ENCODE peak calls at places on chromosome 6, in four cellular contexts. B, G, S and M are unnamed samples. For H3K4me1, the result is how much of the 10 kb centered on the place peaks cover.

GRCh38 chr6:168308390-168309144 is 11.0 kb downstream of the DACT2 start:
- DNase-seq in G (no peak), B (no peak), S (no peak), M (no peak)

GRCh38 chr6:116409756-116410155 is 39.0 kb downstream of the DSE start:
- DNase-seq in B (no peak), S (no peak), G (no peak), M (no peak)

GRCh38 chr6:95249661-95250060 is 327.7 kb upstream of the MANEA start:
- DNase-seq in G (no peak), B (no peak), S (no peak), M (no peak)

GRCh38 chr6:2120912-2121311 is 124.5 kb downstream of the GMDS start:
- DNase-seq in B (no peak), S (no peak), G (no peak), M (no peak)

GRCh38 chr6:20340459-20340858 is 61.2 kb upstream of the E2F3 start:
- DNase-seq in S (no peak), G (no peak), B (no peak), M (no peak)

GRCh38 chr6:158164564-158164963 is 3.5 kb downstream of the SERAC1 start:
- DNase-seq in G (no peak), S (no peak), B (no peak), M (no peak)

GRCh38 chr6:41524634-41525011 is 21.6 kb upstream of the FOXP4 start:
- DNase-seq in S (peak), B (no peak), G (no peak), M (no peak)

GRCh38 chr6:124517339-124517738 is 444.9 kb upstream of the RNF217 start:
- DNase-seq in S (no peak), G (no peak), B (no peak), M (no peak)

GRCh38 chr6:9789201-9789600 is 625.7 kb downstream of the TFAP2A start:
- DNase-seq in S (no peak), B (no peak), G (no peak), M (no peak)

GRCh38 chr6:25369043-25369442 is 89.9 kb downstream of the CARMIL1 start:
- DNase-seq in B (no peak), S (no peak), G (no peak), M (no peak)

GRCh38 chr6:93423542-93423941 is 4.2 kb upstream of the EPHA7 start:
- DNase-seq in S (peak), G (peak), B (peak), M (no peak)

GRCh38 chr6:3742426-3743344 is 8.8 kb downstream of the PXDC1 start:
- DNase-seq in B (peak), G (peak), S (peak), M (peak)

GRCh38 chr6:227074-227782 is 65.1 kb upstream of the DUSP22 start:
- DNase-seq in S (no peak), B (no peak), G (no peak), M (no peak)

GRCh38 chr6:79536615-79536968 is 638 bp downstream of the LCA5 start:
- DNase-seq in G (no peak), S (no peak), B (no peak), M (peak)

GRCh38 chr6:41498968-41499599 is 47.1 kb upstream of the FOXP4 start:
- DNase-seq in S (peak), G (no peak), B (no peak), M (no peak)

GRCh38 chr6:89950879-89951391 is 56.7 kb downstream of the GJA10 start:
- DNase-seq in S (no peak), B (no peak), G (no peak), M (no peak)

GRCh38 chr6:41163419-41163717 is 452 bp upstream of the TREM2 start:
- DNase-seq in S (no peak), G (no peak), B (no peak), M (no peak)

GRCh38 chr6:35810831-35811698 is 5.9 kb downstream of the LHFPL5 start:
- DNase-seq in G (peak), B (peak), S (peak), M (no peak)
- TF ChIP-seq MYC in G (no peak), B (no peak), S (no peak), M (no peak)

DNA sequence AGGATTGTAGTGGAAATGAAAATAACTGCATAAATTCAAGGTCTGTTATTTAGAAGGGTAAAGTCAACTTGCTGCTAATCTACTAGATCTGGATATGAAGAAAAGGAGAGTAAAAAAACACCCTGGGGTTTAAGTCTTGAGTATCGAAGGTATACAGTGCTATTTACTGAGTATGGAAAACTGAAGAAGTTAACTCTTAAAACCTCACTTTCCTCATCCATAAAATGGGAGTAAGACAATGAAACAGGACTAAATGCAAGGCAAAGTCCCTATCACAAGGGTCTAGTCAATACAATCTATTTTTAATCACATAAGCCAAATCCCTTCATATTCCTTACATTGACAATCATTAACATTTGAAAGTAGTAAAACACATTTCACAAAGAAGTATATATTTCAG is 2.2 kb downstream of the FBXO5 start:
- DNase-seq in B (no peak), S (no peak), G (no peak), M (no peak)
- H3K4me1 ChIP-seq in B (half or more), S (half or more), G (under half), M (under half)

DNA sequence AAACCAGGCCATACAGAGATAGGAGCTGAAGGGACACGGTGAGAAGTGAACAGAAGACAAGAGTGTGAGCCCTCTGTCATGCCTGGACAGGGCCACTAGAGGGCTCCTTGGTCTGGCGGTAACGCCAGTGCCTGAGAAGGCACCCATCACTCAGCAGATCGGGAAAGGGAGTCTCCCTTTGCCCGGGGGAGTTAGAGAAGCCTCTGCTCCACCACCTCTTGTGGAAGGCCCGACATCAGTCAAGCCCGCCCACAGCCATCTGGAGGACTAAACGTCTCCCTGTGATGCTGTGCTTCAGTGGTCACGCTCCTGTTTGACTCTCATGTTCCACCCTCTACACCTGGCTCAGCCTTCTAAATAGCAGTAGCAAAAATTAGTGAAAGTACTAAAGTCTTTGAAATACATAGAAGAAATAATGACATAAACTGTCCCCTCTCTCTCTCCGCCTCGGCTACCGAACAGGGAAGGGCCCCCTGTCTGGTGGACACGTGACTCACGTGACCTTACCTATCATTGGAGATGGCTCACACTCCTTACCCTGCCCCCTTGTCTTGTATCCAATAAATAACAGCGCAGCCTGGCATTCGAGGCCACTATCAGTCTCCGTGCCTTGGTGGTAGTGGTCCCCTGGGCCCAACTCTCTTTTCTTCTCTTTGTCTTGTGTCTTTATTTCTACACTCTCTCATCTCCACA is 66.7 kb downstream of the RPP21 start:
- DNase-seq in G (peak), B (peak), S (peak), M (peak)
- TF ChIP-seq MYC in G (no peak), B (no peak), S (no peak), M (no peak)

DNA sequence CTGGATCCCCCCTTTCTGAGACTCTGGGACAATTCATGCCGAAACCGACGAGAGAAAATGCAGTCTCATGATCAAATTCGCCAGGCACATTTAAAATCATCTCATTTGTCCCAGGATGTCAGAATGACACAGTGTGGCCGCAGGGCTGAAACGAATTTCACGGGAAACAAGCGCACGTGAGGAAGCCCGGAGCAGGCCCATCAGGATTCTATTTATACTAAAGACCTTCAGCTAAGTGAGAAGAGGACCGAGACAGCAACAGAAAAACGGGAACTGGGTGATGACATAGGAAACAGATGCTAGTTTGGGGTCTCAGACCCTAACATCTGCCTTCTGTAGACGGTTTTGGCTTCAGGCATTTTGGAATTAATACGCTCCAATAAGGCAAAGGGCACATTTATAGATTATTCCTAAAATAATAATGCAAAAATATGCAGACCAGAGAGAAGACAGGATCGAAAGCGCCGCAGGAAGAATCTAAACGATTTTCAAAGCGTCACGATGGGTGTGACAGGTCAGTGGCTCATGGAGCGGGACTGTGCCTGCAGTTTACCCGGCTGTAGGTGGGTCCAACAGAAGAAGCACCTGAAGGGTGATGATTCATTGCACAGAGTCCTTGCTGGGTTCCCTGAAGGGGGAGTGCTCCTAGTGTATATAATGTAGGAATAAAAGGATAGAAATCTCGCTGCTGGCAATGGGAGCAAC is 80.8 kb upstream of the MPC1 start:
- DNase-seq in S (no peak), G (no peak), B (no peak), M (no peak)
- H3K4me1 ChIP-seq in S (under half), G (under half), B (under half), M (under half)

GRCh38 chr6:33664506-33665057 is 43.5 kb downstream of the ITPR3 start:
- DNase-seq in G (no peak), B (no peak), S (no peak), M (no peak)

GRCh38 chr6:33663028-33663427 is 41.9 kb downstream of the ITPR3 start:
- DNase-seq in B (no peak), G (no peak), S (no peak), M (no peak)

GRCh38 chr6:33663727-33664449 is 42.8 kb downstream of the ITPR3 start:
- DNase-seq in B (no peak), G (no peak), S (no peak), M (no peak)

GRCh38 chr6:33661118-33661838 is 40.2 kb downstream of the ITPR3 start:
- DNase-seq in B (no peak), G (no peak), S (no peak), M (no peak)

DNA sequence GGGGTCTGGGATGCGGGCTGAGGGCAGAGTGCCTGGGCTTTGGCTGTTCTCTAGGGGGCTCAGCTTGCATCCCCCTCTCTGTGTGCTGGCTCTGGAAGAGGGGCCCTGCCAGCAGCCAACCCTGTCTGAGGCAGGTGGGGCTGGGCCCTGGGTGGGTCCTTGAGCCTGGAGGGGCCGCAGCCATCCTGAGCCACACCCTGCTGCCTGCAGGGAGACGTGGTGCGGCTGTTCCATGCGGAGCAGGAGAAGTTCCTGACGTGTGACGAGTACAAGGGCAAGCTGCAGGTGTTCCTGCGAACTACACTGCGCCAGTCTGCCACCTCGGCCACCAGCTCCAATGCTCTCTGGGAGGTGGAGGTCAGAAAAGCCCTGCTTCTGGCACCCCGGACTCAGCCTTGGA is 41.2 kb downstream of the ITPR3 start:
- DNase-seq in B (no peak), G (no peak), S (no peak), M (no peak)
- TF ChIP-seq MYC in B (no peak), G (no peak), S (no peak), M (no peak)

GRCh38 chr6:36078159-36078558 is 50.6 kb downstream of the MAPK14 start:
- DNase-seq in B (no peak), G (no peak), S (no peak), M (no peak)
- H3K4me1 ChIP-seq in B (under half), G (under half), S (under half), M (under half)

GRCh38 chr6:149166747-149167146 is 150.8 kb upstream of the TAB2 start:
- DNase-seq in S (no peak), B (no peak), G (peak), M (no peak)

GRCh38 chr6:149169761-149170359 is 147.7 kb upstream of the TAB2 start:
- DNase-seq in G (no peak), B (no peak), S (no peak), M (no peak)

GRCh38 chr6:149168968-149169367 is 148.5 kb upstream of the TAB2 start:
- DNase-seq in S (no peak), B (no peak), G (no peak), M (no peak)

GRCh38 chr6:149174962-149175361 is 142.6 kb upstream of the TAB2 start:
- DNase-seq in S (no peak), G (no peak), B (no peak), M (no peak)

DNA sequence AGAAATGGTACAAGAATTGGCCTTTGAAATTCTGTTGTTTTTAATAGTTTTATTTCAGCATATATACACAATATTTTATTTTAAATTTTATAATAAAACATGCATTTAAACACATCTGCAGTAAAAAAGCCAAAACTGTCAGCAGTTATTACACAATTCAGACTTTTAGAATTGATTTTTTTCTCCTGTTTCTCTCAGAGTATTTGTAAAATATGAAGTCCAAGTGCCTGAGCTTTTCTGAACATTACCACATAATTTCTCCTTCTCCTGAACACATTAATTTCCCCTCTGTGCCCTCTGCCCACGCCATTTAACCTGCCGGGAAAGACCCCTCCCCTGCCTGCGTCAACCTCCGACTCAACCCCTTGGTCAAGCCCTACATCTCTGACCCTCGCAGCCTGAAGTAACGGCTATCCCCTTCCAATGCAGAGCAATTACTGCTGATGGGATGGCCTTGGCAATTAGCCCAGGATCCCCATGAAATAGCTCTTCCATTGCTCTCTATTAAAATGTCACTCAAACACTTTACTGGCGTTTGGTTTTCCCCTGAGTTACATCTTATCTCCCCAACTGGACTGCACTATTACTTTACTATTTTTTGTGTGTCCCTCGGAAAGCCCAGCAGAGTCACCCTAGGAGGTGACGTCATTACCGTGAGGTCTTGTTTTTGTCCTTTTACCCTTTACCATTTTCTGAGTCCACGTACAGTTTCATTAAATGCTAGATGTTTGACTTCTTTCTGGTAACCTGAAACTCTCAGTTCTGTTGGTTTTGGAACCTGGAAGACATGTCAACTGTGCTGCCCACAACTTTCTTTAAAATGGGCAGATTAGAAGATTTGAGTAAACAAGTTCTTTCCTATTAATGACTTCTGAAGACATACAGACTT is 146.7 kb upstream of the TAB2 start:
- DNase-seq in B (no peak), S (no peak), G (no peak), M (peak)
- TF ChIP-seq MYC in B (no peak), S (no peak), G (no peak), M (no peak)

DNA sequence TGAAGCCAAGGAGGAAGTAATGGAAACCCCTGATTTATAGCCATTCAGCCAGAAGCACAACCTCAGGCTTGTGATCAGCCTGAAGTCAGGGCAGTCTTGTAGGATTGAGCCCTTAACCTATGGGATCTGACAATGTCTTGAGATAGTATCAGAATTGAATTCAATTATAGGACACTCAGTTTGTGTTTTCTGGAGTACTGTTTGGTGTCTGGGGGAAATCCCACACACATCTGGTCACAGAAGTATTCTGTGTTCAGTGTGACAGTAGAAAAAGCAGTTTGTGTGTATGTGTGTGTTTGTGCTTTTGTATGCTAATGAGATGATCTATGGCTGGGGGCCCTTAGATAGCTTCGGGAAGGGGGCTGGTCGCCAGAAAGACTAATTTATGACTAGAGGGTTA is 5.7 kb downstream of the NT5E start:
- DNase-seq in S (no peak), B (no peak), G (no peak), M (no peak)
- H3K4me1 ChIP-seq in S (half or more), B (half or more), G (half or more), M (under half)

GRCh38 chr6:43123691-43124314 is 47.3 kb upstream of the SRF start:
- DNase-seq in S (no peak), B (no peak), G (no peak), M (no peak)
- TF ChIP-seq MYC in S (no peak), B (no peak), G (no peak), M (no peak)